ENCODE peak calls at places on chromosome 16, in nine cellular contexts. One of them, this sample, is unnamed.

GRCh38 chr16:9870962-9871361 is 311.3 kb downstream of the GRIN2A start:
- DNase-seq in K562: no peak
- DNase-seq in IMR-90: no peak
- DNase-seq in GM12892: no peak
- DNase-seq in tibial nerve: no peak
- DNase-seq in heart left ventricle: no peak
- DNase-seq in transverse colon: no peak
- DNase-seq in erythroblast: no peak
- DNase-seq in A549: no peak
- DNase-seq in this sample: no peak

GRCh38 chr16:4660454-4661007 is 32.8 kb upstream of the NUDT16L1 start:
- DNase-seq in erythroblast: no peak
- DNase-seq in tibial nerve: no peak
- DNase-seq in A549: no peak
- DNase-seq in transverse colon: peak; percentile 42
- DNase-seq in K562: peak; percentile 19
- DNase-seq in GM12892: peak; percentile 58
- DNase-seq in heart left ventricle: peak; percentile 81
- DNase-seq in IMR-90: peak; percentile 60
- DNase-seq in this sample: no peak

GRCh38 chr16:46929378-46930332 is 43.8 kb downstream of the DNAJA2 start:
- DNase-seq in A549: peak; percentile 62
- DNase-seq in transverse colon: peak; percentile 73
- DNase-seq in K562: peak; percentile 79
- DNase-seq in tibial nerve: peak; percentile 36
- DNase-seq in erythroblast: peak; percentile 78
- DNase-seq in heart left ventricle: peak; percentile 83
- DNase-seq in IMR-90: peak; percentile 45
- DNase-seq in GM12892: peak; percentile 91
- DNase-seq in this sample: peak; percentile 79

GRCh38 chr16:88768041-88768876 is 16.8 kb downstream of the PIEZO1 start:
- DNase-seq in A549: no peak
- DNase-seq in K562: peak; percentile 79
- DNase-seq in tibial nerve: no peak
- DNase-seq in heart left ventricle: peak; percentile 67
- DNase-seq in erythroblast: no peak
- DNase-seq in transverse colon: peak; percentile 60
- DNase-seq in GM12892: no peak
- DNase-seq in IMR-90: peak; percentile 57
- DNase-seq in this sample: no peak

GRCh38 chr16:89431158-89431584 is 59.2 kb downstream of the ANKRD11 start:
- DNase-seq in K562: no peak
- DNase-seq in heart left ventricle: no peak
- DNase-seq in IMR-90: peak; percentile 96
- DNase-seq in A549: peak; percentile 70
- DNase-seq in GM12892: no peak
- DNase-seq in erythroblast: peak; percentile 51
- DNase-seq in transverse colon: peak; percentile 72
- DNase-seq in tibial nerve: no peak
- DNase-seq in this sample: no peak

GRCh38 chr16:82192665-82193064 is 22.6 kb upstream of the MPHOSPH6 start:
- DNase-seq in erythroblast: no peak
- DNase-seq in IMR-90: peak; percentile 88
- DNase-seq in transverse colon: no peak
- DNase-seq in GM12892: no peak
- DNase-seq in K562: no peak
- DNase-seq in A549: no peak
- DNase-seq in tibial nerve: peak; percentile 17
- DNase-seq in heart left ventricle: no peak
- DNase-seq in this sample: peak; percentile 25

GRCh38 chr16:51450913-51451312 is 299.8 kb upstream of the SALL1 start:
- DNase-seq in K562: no peak
- DNase-seq in IMR-90: no peak
- DNase-seq in GM12892: no peak
- DNase-seq in transverse colon: no peak
- DNase-seq in erythroblast: no peak
- DNase-seq in tibial nerve: no peak
- DNase-seq in heart left ventricle: no peak
- DNase-seq in A549: no peak
- DNase-seq in this sample: no peak

GRCh38 chr16:3017806-3018506 is at the start of gene CLDN6:
- DNase-seq in GM12892: no peak
- DNase-seq in erythroblast: peak; percentile 67
- DNase-seq in heart left ventricle: no peak
- DNase-seq in tibial nerve: no peak
- DNase-seq in A549: no peak
- DNase-seq in transverse colon: peak; percentile 32
- DNase-seq in K562: peak; percentile 70
- DNase-seq in IMR-90: no peak
- DNase-seq in this sample: no peak

GRCh38 chr16:71383054-71383773 is 24.7 kb downstream of the CALB2 start:
- DNase-seq in IMR-90: peak; percentile 5
- DNase-seq in heart left ventricle: no peak
- DNase-seq in A549: no peak
- DNase-seq in K562: no peak
- DNase-seq in transverse colon: no peak
- DNase-seq in GM12892: no peak
- DNase-seq in tibial nerve: no peak
- DNase-seq in erythroblast: no peak
- DNase-seq in this sample: no peak

GRCh38 chr16:28193530-28194423 is 18.0 kb downstream of the XPO6 start:
- DNase-seq in erythroblast: no peak
- DNase-seq in GM12892: no peak
- DNase-seq in transverse colon: no peak
- DNase-seq in A549: peak; percentile 59
- DNase-seq in heart left ventricle: no peak
- DNase-seq in K562: no peak
- DNase-seq in tibial nerve: no peak
- DNase-seq in IMR-90: peak; percentile 98
- DNase-seq in this sample: peak; percentile 27

GRCh38 chr16:67399749-67400704 is 6.7 kb upstream of the TPPP3 start:
- DNase-seq in K562: no peak
- DNase-seq in GM12892: no peak
- DNase-seq in erythroblast: no peak
- DNase-seq in tibial nerve: no peak
- DNase-seq in A549: no peak
- DNase-seq in transverse colon: no peak
- DNase-seq in IMR-90: no peak
- DNase-seq in heart left ventricle: no peak
- DNase-seq in this sample: no peak

GRCh38 chr16:4407543-4408322 is 8.7 kb downstream of the CORO7 start:
- DNase-seq in transverse colon: peak; percentile 25
- DNase-seq in IMR-90: peak; percentile 82
- DNase-seq in K562: no peak
- DNase-seq in erythroblast: no peak
- DNase-seq in heart left ventricle: peak; percentile 69
- DNase-seq in tibial nerve: no peak
- DNase-seq in A549: no peak
- DNase-seq in GM12892: no peak
- DNase-seq in this sample: no peak

GRCh38 chr16:49453983-49454382 is 80.4 kb downstream of the C16orf78 start:
- DNase-seq in heart left ventricle: no peak
- DNase-seq in A549: no peak
- DNase-seq in tibial nerve: no peak
- DNase-seq in erythroblast: no peak
- DNase-seq in K562: peak; percentile 18
- DNase-seq in transverse colon: no peak
- DNase-seq in IMR-90: no peak
- DNase-seq in GM12892: no peak
- DNase-seq in this sample: no peak

GRCh38 chr16:52611817-52612673 is 65.1 kb upstream of the TOX3 start:
- DNase-seq in tibial nerve: no peak
- DNase-seq in K562: no peak
- DNase-seq in A549: peak; percentile 72
- DNase-seq in GM12892: no peak
- DNase-seq in erythroblast: no peak
- DNase-seq in transverse colon: peak; percentile 56
- DNase-seq in IMR-90: no peak
- DNase-seq in heart left ventricle: no peak
- DNase-seq in this sample: no peak

GRCh38 chr16:12833939-12834338 is 30.3 kb upstream of the CPPED1 start:
- DNase-seq in IMR-90: no peak
- DNase-seq in erythroblast: no peak
- DNase-seq in GM12892: no peak
- DNase-seq in A549: peak; percentile 67
- DNase-seq in transverse colon: no peak
- DNase-seq in K562: peak; percentile 14
- DNase-seq in heart left ventricle: no peak
- DNase-seq in tibial nerve: no peak
- DNase-seq in this sample: peak; percentile 69

GRCh38 chr16:58085584-58086251 is 43.5 kb downstream of the CFAP20 start:
- DNase-seq in A549: no peak
- DNase-seq in GM12892: no peak
- DNase-seq in erythroblast: no peak
- DNase-seq in tibial nerve: no peak
- DNase-seq in transverse colon: no peak
- DNase-seq in IMR-90: no peak
- DNase-seq in heart left ventricle: no peak
- DNase-seq in K562: no peak
- DNase-seq in this sample: no peak

GRCh38 chr16:77789085-77789611 is 784 bp downstream of the VAT1L start:
- DNase-seq in K562: no peak
- DNase-seq in tibial nerve: no peak
- DNase-seq in erythroblast: no peak
- DNase-seq in IMR-90: no peak
- DNase-seq in GM12892: no peak
- DNase-seq in heart left ventricle: no peak
- DNase-seq in transverse colon: no peak
- DNase-seq in A549: no peak
- DNase-seq in this sample: no peak

GRCh38 chr16:19757026-19757425 is 39.0 kb downstream of the IQCK start:
- DNase-seq in K562: no peak
- DNase-seq in erythroblast: no peak
- DNase-seq in tibial nerve: no peak
- DNase-seq in heart left ventricle: no peak
- DNase-seq in GM12892: no peak
- DNase-seq in IMR-90: peak; percentile 58
- DNase-seq in transverse colon: no peak
- DNase-seq in A549: no peak
- DNase-seq in this sample: no peak

GRCh38 chr16:86635926-86636325 is 57.6 kb downstream of the FOXL1 start:
- DNase-seq in K562: no peak
- DNase-seq in IMR-90: no peak
- DNase-seq in heart left ventricle: no peak
- DNase-seq in tibial nerve: no peak
- DNase-seq in A549: no peak
- DNase-seq in erythroblast: no peak
- DNase-seq in transverse colon: no peak
- DNase-seq in GM12892: no peak
- DNase-seq in this sample: no peak

GRCh38 chr16:31713071-31713944 is 160.3 kb upstream of the ZNF267 start:
- DNase-seq in tibial nerve: peak; percentile 93
- DNase-seq in A549: peak; percentile 93
- DNase-seq in K562: peak; percentile 96
- DNase-seq in erythroblast: peak; percentile 94
- DNase-seq in transverse colon: peak; percentile 94
- DNase-seq in IMR-90: peak; percentile 91
- DNase-seq in heart left ventricle: peak; percentile 93
- DNase-seq in GM12892: peak; percentile 85
- DNase-seq in this sample: peak; percentile 83
- TF ChIP-seq POLR2A in tibial nerve: peak; percentile 55
- TF ChIP-seq POLR2A in A549: peak; percentile 95
- TF ChIP-seq POLR2A in K562: peak; percentile 98
- TF ChIP-seq POLR2A in erythroblast: peak; percentile 90
- TF ChIP-seq POLR2A in transverse colon: peak; percentile 90
- TF ChIP-seq POLR2A in IMR-90: peak; percentile 98
- TF ChIP-seq POLR2A in heart left ventricle: peak; percentile 93
- TF ChIP-seq POLR2A in GM12892: peak; percentile 98
- TF ChIP-seq POLR2A in this sample: peak; percentile 86

DNA sequence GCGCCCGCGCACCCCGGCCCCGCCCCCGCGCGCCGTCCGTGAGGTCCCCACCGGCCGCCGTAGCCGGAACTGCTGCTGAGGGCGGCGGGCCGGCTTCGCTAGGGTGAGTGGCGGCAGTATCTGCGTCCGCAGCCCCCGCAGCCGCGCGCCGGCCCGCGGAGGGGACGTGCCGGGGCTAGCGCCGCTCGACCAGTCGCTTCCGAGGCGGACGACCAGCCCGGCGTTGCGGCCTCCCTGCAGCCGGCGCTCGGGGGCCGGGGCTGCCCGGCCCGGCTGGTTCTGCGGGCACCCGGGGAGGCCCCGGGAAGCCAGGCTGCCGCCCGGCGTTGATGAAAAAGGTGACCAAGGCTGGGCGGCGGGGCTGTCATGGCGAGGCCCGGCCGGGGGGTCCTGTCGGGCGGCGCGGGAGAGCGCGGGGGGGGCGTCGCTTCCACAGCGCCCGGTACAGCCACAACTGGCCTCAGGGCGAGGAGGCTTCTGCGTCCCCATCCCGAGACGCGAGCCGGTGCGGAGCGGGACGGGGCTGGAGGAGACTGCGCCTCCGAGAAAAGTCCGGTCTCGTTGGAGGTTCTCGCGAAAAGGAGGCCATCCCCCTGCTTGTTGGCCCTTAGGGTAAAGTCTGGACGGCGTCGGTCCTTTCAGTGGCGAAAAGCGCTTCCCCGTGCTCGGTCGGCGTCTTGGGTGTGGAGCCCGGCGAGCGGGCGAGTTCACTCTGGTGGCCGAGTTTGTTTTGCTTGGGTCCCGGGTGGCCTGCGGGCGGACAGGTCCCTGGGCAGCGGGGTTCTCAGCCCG is at the start of gene CRAMP1:
- DNase-seq in A549: peak; percentile 27
- DNase-seq in heart left ventricle: peak; percentile 70
- DNase-seq in K562: peak; percentile 57
- DNase-seq in tibial nerve: no peak
- DNase-seq in erythroblast: peak; percentile 77
- DNase-seq in transverse colon: peak; percentile 13
- DNase-seq in GM12892: no peak
- DNase-seq in IMR-90: no peak
- DNase-seq in this sample: peak; percentile 47
- TF ChIP-seq POLR2A in A549: peak; percentile 61
- TF ChIP-seq POLR2A in heart left ventricle: peak; percentile 46
- TF ChIP-seq POLR2A in K562: no peak
- TF ChIP-seq POLR2A in tibial nerve: no peak
- TF ChIP-seq POLR2A in erythroblast: no peak
- TF ChIP-seq POLR2A in transverse colon: no peak
- TF ChIP-seq POLR2A in GM12892: no peak
- TF ChIP-seq POLR2A in IMR-90: peak; percentile 82
- TF ChIP-seq POLR2A in this sample: peak; percentile 69

GRCh38 chr16:81095953-81096714 is at the start of gene GCSH:
- DNase-seq in tibial nerve: peak; percentile 96
- DNase-seq in K562: peak; percentile 100
- DNase-seq in erythroblast: peak; percentile 99
- DNase-seq in GM12892: peak; percentile 95
- DNase-seq in heart left ventricle: peak; percentile 100
- DNase-seq in A549: peak; percentile 99
- DNase-seq in IMR-90: peak; percentile 98
- DNase-seq in transverse colon: peak; percentile 99
- DNase-seq in this sample: peak; percentile 97
- TF ChIP-seq POLR2A in tibial nerve: no peak
- TF ChIP-seq POLR2A in K562: no peak
- TF ChIP-seq POLR2A in erythroblast: peak; percentile 40
- TF ChIP-seq POLR2A in GM12892: no peak
- TF ChIP-seq POLR2A in heart left ventricle: peak; percentile 48
- TF ChIP-seq POLR2A in A549: peak; percentile 59
- TF ChIP-seq POLR2A in IMR-90: no peak
- TF ChIP-seq POLR2A in transverse colon: no peak
- TF ChIP-seq POLR2A in this sample: peak; percentile 59

DNA sequence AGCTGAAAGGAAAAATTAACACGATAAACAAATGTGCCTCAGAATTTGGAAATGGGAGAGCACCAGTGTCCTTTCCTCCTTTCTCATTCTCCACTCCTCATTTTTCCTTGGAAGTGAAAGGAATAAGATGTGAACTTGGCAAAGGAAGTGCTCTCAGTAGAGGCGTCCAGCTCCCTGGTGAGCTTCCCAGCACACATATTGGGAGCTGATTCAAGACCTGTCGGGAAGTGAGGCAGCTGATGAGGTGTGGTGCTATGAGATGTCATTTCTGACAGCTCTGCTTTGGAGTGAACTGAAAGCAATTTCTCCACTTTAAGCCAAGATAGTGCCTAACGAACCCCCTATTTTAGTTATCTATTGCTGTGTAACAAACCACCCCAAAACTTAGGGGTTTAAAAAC is 238.5 kb upstream of the IRX3 start:
- DNase-seq in A549: no peak
- DNase-seq in K562: no peak
- DNase-seq in GM12892: no peak
- DNase-seq in erythroblast: no peak
- DNase-seq in tibial nerve: no peak
- DNase-seq in heart left ventricle: no peak
- DNase-seq in IMR-90: no peak
- DNase-seq in transverse colon: no peak
- DNase-seq in this sample: no peak
- TF ChIP-seq POLR2A in A549: no peak
- TF ChIP-seq POLR2A in K562: no peak
- TF ChIP-seq POLR2A in GM12892: no peak
- TF ChIP-seq POLR2A in erythroblast: no peak
- TF ChIP-seq POLR2A in tibial nerve: no peak
- TF ChIP-seq POLR2A in heart left ventricle: no peak
- TF ChIP-seq POLR2A in IMR-90: no peak
- TF ChIP-seq POLR2A in transverse colon: no peak
- TF ChIP-seq POLR2A in this sample: no peak

This sample was measured in H54.